ENCODE peak calls at places on chromosomes 6 and 20, in four cellular contexts. V, A, D and G are unnamed samples. For H3K9me3, the result is how much of the 10 kb centered on the place peaks cover.

GRCh38 chr6:16105056-16105455 is 23.8 kb upstream of the MYLIP start:
- DNase-seq in V (no peak), A (no peak), D (no peak), G (no peak)

GRCh38 chr6:89433637-89434499 is 916 bp downstream of the ANKRD6 start:
- DNase-seq in V (peak), A (peak), D (no peak), G (no peak)

GRCh38 chr6:43496370-43497128 is 13.6 kb downstream of the LRRC73 start:
- DNase-seq in V (no peak), A (no peak), D (no peak), G (no peak)

GRCh38 chr20:46619445-46619844 is 31.8 kb downstream of the SLC13A3 start:
- DNase-seq in V (no peak), A (no peak), D (no peak), G (no peak)

GRCh38 chr6:129598244-129599187 is 111.5 kb downstream of the ARHGAP18 start:
- DNase-seq in V (peak), A (no peak), D (no peak), G (no peak)

GRCh38 chr20:1503564-1504227 is 12.5 kb upstream of the SIRPB2 start:
- DNase-seq in V (peak), A (peak), D (peak), G (peak)

GRCh38 chr6:84464471-84464870 is 237.0 kb upstream of the CEP162 start:
- DNase-seq in V (no peak), A (no peak), D (no peak), G (no peak)

GRCh38 chr6:43695078-43695966 is 7.7 kb upstream of the MRPS18A start:
- DNase-seq in V (no peak), A (no peak), D (no peak), G (no peak)

GRCh38 chr20:341682-342081 is 5.2 kb upstream of the NRSN2 start:
- DNase-seq in V (no peak), A (no peak), D (no peak), G (no peak)

GRCh38 chr6:158004696-158005095 is 23.0 kb downstream of the SYNJ2 start:
- DNase-seq in V (no peak), A (no peak), D (no peak), G (no peak)

GRCh38 chr6:144710207-144710606 is 425.1 kb downstream of the UTRN start:
- DNase-seq in V (no peak), A (no peak), D (no peak), G (no peak)

GRCh38 chr20:38724603-38725457 is 544 bp downstream of the SLC32A1 start:
- DNase-seq in V (no peak), A (no peak), D (no peak), G (no peak)

GRCh38 chr6:48016027-48016755 is 94.8 kb downstream of the PTCHD4 start:
- DNase-seq in V (no peak), A (no peak), D (no peak), G (no peak)

GRCh38 chr20:4726710-4727391 is 5.1 kb downstream of the PRND start:
- DNase-seq in V (peak), A (no peak), D (no peak), G (no peak)

GRCh38 chr6:7190791-7191190 is 83.0 kb downstream of the RREB1 start:
- DNase-seq in V (no peak), A (no peak), D (no peak), G (no peak)

GRCh38 chr6:117531758-117532276 is 49.3 kb downstream of the DCBLD1 start:
- DNase-seq in V (no peak), A (no peak), D (no peak), G (no peak)

GRCh38 chr6:17358515-17358914 is 34.9 kb upstream of the CAP2 start:
- DNase-seq in V (no peak), A (no peak), D (no peak), G (no peak)

GRCh38 chr6:45420083-45420908 is 42.6 kb upstream of the SUPT3H start:
- DNase-seq in V (peak), A (peak), D (peak), G (peak)

GRCh38 chr6:33914519-33915120 is 110.8 kb upstream of the MLN start:
- DNase-seq in V (peak), A (peak), D (peak), G (no peak)

GRCh38 chr20:34473262-34473883 is 42.8 kb upstream of the DYNLRB1 start:
- DNase-seq in V (no peak), A (peak), D (no peak), G (no peak)

GRCh38 chr6:72975346-72975745 is 249.9 kb downstream of the KHDC1L start:
- DNase-seq in V (no peak), A (no peak), D (no peak), G (no peak)

GRCh38 chr6:122147291-122147690 is 252.2 kb upstream of the HSF2 start:
- DNase-seq in V (no peak), A (no peak), D (no peak), G (no peak)

GRCh38 chr6:42046491-42047219 is 3.7 kb upstream of the TAF8 start:
- DNase-seq in V (no peak), A (no peak), D (no peak), G (no peak)

GRCh38 chr20:62752671-62753501 is 43.4 kb upstream of the MRGBP start:
- DNase-seq in V (no peak), A (no peak), D (no peak), G (no peak)

GRCh38 chr6:132412656-132413500 is 11.6 kb upstream of the MOXD1 start:
- DNase-seq in V (no peak), A (no peak), D (no peak), G (no peak)

GRCh38 chr6:106163446-106163965 is 77.4 kb downstream of the PRDM1 start:
- DNase-seq in V (no peak), A (peak), D (no peak), G (peak)

GRCh38 chr6:106771822-106772221 is 142.4 kb downstream of the QRSL1 start:
- DNase-seq in V (no peak), A (no peak), D (no peak), G (no peak)

GRCh38 chr6:151679081-151679480 is 128.4 kb upstream of the ESR1 start:
- DNase-seq in V (no peak), A (no peak), D (no peak), G (no peak)

GRCh38 chr6:56714982-56715456 is 72.3 kb upstream of the DST start:
- DNase-seq in V (no peak), A (no peak), D (no peak), G (no peak)

GRCh38 chr6:159892053-159892452 is 1.3 kb downstream of the MAS1 start:
- DNase-seq in V (no peak), A (no peak), D (no peak), G (no peak)

GRCh38 chr6:27096834-27097511 is 150.5 kb upstream of the PRSS16 start:
- DNase-seq in V (no peak), A (no peak), D (no peak), G (no peak)

GRCh38 chr6:5979650-5980427 is 26.9 kb downstream of the NRN1 start:
- DNase-seq in V (no peak), A (no peak), D (no peak), G (no peak)

GRCh38 chr6:17928514-17929430 is 58.7 kb downstream of the KIF13A start:
- DNase-seq in V (no peak), A (no peak), D (no peak), G (no peak)

GRCh38 chr20:42051935-42052334 is 433.8 kb upstream of the CHD6 start:
- DNase-seq in V (no peak), A (no peak), D (no peak), G (no peak)

GRCh38 chr6:31193206-31193605 is 22.7 kb upstream of the POU5F1 start:
- DNase-seq in V (no peak), A (no peak), D (no peak), G (no peak)

GRCh38 chr6:43013020-43013842 is 515 bp downstream of the MEA1 start:
- DNase-seq in V (no peak), A (no peak), D (no peak), G (no peak)

GRCh38 chr6:87093651-87094050 is 1.3 kb downstream of the CGA start:
- DNase-seq in V (no peak), A (no peak), D (no peak), G (no peak)

GRCh38 chr20:17430515-17430914 is 100.7 kb downstream of the BFSP1 start:
- DNase-seq in V (no peak), A (no peak), D (no peak), G (no peak)

DNA sequence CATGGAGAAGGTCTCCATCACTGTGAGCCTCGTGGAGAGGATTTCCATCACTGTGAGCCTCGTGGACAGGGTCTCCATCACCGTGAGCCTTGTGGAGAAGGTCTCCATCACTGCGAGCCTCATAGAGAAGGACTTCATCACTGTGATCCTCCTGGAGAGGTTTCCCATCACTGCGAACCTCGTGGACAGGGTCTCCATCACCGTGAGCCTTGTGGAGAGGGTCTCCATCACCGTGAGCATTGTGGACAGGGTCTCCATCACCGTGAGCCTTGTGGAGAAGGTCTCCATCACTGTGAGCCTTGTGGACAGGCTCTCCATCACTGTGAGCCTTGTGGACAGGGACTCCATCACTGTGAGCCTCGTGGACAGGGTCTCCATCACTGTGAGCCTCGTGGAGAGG is 140.4 kb downstream of the ERMARD start:
- DNase-seq in V (no peak), A (no peak), D (no peak), G (no peak)
- H3K9me3 ChIP-seq in V (under half), A (under half), D (under half), G (under half)

GRCh38 chr6:170227521-170227983 is 63.3 kb downstream of the DLL1 start:
- DNase-seq in V (no peak), A (no peak), D (no peak), G (no peak)
- H3K9me3 ChIP-seq in V (under half), A (under half), D (under half), G (under half)

DNA sequence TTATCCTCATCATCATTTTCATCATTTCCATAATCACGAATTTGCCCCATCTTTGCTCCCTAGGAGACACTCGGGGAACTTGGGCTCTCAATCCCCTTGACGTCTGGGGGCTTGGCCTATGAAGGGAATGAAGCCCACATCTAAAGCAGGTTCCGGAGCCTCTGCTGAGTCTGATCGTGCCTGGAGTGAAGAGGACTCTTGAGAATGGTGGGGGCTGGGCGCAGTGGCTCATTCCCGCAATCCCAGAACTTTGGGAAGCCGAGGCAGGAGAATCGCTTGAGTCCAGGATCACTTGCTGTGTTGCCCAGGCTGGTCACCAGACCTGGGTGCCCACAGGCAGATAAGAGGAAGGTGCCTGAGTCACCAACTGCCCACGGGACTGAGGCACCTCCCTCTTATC is 114.5 kb downstream of the SYCP2 start:
- DNase-seq in V (no peak), A (no peak), D (no peak), G (no peak)
- H3K9me3 ChIP-seq in V (under half), A (under half), D (under half), G (under half)

DNA sequence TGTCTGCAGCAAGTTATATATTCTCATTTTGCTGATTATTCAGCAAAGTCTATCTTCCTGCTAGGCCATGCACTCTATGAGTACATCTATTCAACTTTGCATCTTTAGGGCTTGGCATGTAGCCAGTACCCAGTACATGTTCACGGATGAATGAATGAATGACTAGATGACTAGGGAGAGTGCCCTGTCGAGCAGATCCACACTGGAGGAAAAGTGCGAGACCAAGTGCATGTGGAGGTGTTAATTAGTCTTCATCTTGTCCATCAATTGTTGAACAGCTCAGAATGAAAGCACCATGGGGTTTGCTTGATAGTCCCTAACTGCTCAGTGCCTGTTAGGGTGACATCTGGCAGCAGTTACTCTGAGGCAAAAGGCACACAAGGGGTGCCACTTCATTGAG is 30.4 kb downstream of the TM9SF4 start:
- DNase-seq in V (no peak), A (no peak), D (no peak), G (no peak)
- H3K9me3 ChIP-seq in V (under half), A (under half), D (under half), G (under half)